ENCODE peak calls at places on chromosomes 1 and 21, in eight cellular contexts. U, K, W, S, X, B, E and Y are unnamed samples. For H3K36me3, the result is how much of the 10 kb centered on the place peaks cover.

GRCh38 chr1:219837274-219837993 is 90.9 kb downstream of the SLC30A10 start:
- DNase-seq in U (no peak), K (no peak), W (no peak), S (peak), X (peak), B (peak), E (no peak), Y (peak)

GRCh38 chr1:72997041-72997440 is 714.7 kb upstream of the NEGR1 start:
- DNase-seq in U (no peak), K (no peak), W (no peak), S (no peak), X (no peak), B (no peak), E (no peak), Y (no peak)

GRCh38 chr1:184843732-184844495 is 89.3 kb upstream of the EDEM3 start:
- DNase-seq in U (peak), K (no peak), W (peak), S (no peak), X (no peak), B (no peak), E (no peak), Y (no peak)

GRCh38 chr21:31235671-31236450 is 108.2 kb downstream of the TIAM1 start:
- DNase-seq in U (no peak), K (no peak), W (no peak), S (no peak), X (no peak), B (no peak), E (no peak), Y (no peak)

GRCh38 chr1:155168456-155169210 is 4.5 kb downstream of the KRTCAP2 start:
- DNase-seq in U (no peak), K (no peak), W (no peak), S (no peak), X (no peak), B (no peak), E (peak), Y (no peak)

GRCh38 chr1:240925273-240925672 is 313.3 kb upstream of the GREM2 start:
- DNase-seq in U (no peak), K (no peak), W (no peak), S (no peak), X (no peak), B (no peak), E (no peak), Y (no peak)

GRCh38 chr1:165239873-165240272 is 116.6 kb downstream of the LMX1A start:
- DNase-seq in U (no peak), K (no peak), W (no peak), S (no peak), X (no peak), B (no peak), E (no peak), Y (no peak)

GRCh38 chr1:32125313-32125712 is 17.5 kb downstream of the KPNA6 start:
- DNase-seq in U (no peak), K (no peak), W (no peak), S (no peak), X (no peak), B (no peak), E (no peak), Y (no peak)

GRCh38 chr1:205985330-205986005 is 17.7 kb downstream of the RAB7B start:
- DNase-seq in U (no peak), K (no peak), W (no peak), S (no peak), X (no peak), B (no peak), E (no peak), Y (no peak)

GRCh38 chr1:196611873-196612272 is 3.6 kb upstream of the KCNT2 start:
- DNase-seq in U (no peak), K (no peak), W (no peak), S (no peak), X (no peak), B (no peak), E (no peak), Y (no peak)

GRCh38 chr1:173161510-173162221 is 45.5 kb downstream of the TNFSF4 start:
- DNase-seq in U (no peak), K (no peak), W (no peak), S (peak), X (peak), B (no peak), E (no peak), Y (no peak)

GRCh38 chr1:84998642-84999280 is 1.8 kb upstream of the MCOLN2 start:
- DNase-seq in U (peak), K (no peak), W (peak), S (peak), X (peak), B (peak), E (no peak), Y (no peak)

GRCh38 chr1:12056331-12056841 is 6.7 kb upstream of the TNFRSF8 start:
- DNase-seq in U (no peak), K (no peak), W (no peak), S (no peak), X (peak), B (no peak), E (no peak), Y (no peak)

GRCh38 chr1:53090227-53091147 is 28.5 kb downstream of the PODN start:
- DNase-seq in U (no peak), K (peak), W (no peak), S (no peak), X (peak), B (no peak), E (no peak), Y (no peak)

GRCh38 chr1:173886746-173887611 is 18.8 kb downstream of the ZBTB37 start:
- DNase-seq in U (no peak), K (no peak), W (no peak), S (no peak), X (no peak), B (no peak), E (no peak), Y (no peak)

GRCh38 chr21:43818685-43819084 is 29.3 kb downstream of the RRP1 start:
- DNase-seq in U (no peak), K (no peak), W (no peak), S (no peak), X (peak), B (no peak), E (no peak), Y (no peak)

GRCh38 chr1:27572679-27573426 is 31.1 kb downstream of the AHDC1 start:
- DNase-seq in U (no peak), K (peak), W (no peak), S (no peak), X (peak), B (peak), E (peak), Y (no peak)

GRCh38 chr1:221101792-221102191 is 222.5 kb downstream of the HLX start:
- DNase-seq in U (no peak), K (no peak), W (no peak), S (peak), X (peak), B (no peak), E (no peak), Y (no peak)

GRCh38 chr1:71365451-71365850 is 284.6 kb upstream of the ZRANB2 start:
- DNase-seq in U (no peak), K (no peak), W (no peak), S (peak), X (no peak), B (no peak), E (no peak), Y (no peak)
- H3K4me3 ChIP-seq in U (no peak), K (peak), W (no peak), S (peak), X (peak), B (no peak), E (no peak), Y (no peak)

DNA sequence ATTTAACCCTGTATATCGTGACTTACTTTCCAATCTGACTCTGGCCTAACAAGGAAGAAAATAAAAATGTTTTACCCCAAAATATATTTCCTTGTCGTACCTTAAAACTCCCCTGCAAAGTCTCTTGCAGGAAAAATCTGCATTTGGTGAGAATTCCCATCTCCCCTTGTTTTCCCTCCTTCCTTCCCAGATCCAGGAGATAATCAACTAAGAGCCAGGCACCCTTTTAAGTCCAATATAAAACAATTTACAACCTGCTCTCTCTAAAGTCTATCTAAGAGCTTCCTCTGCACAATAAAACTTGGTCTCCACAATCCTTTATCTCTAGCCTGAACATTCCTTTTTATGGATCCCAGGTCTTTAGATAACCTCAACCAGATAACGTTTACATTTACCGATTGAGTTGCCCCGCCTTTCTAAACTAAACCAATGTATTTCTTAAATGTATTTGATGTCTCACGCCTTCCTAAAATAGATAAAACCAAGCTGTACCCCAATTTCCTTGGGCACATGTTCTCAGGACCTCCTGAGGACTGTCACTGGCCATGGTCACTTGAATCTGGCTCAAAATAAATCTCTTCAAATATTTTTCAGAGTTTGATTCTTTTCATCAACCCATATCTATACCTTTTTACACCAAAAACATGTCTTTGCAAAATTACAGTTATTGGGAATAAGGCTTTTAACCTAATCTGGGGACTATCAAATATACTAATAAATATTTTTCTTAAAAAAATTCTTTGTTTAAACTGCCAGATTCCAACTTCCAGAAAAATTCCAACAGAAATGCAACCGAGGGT is 993 bp downstream of the DDX59 start:
- DNase-seq in U (no peak), K (no peak), W (peak), S (no peak), X (no peak), B (no peak), E (no peak), Y (no peak)
- H3K27ac ChIP-seq in U (peak), K (peak), W (peak), S (peak), X (peak), B (peak), E (peak), Y (peak)

DNA sequence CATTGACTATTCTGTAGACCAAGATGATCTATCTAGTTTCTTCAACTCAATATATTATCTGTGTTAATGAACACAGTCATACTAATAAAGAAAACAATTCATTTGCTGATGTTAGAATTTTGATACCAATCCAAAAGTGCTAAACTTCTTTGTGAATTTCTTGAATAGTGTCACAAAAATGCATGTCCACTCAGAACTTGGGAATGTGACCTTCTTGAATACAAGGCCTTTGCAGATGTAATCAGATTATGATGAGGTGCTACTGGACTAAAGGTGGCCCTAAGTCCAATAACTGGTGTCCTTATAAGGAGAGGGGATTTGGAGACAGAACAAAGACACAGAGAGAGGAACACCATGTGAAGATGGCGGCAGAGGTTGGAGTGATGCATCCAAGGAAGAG is 305.8 kb upstream of the ZP4 start:
- DNase-seq in U (no peak), K (no peak), W (no peak), S (no peak), X (no peak), B (no peak), E (no peak), Y (no peak)
- H3K36me3 ChIP-seq in U (under half), K (under half), W (under half), S (under half), X (under half), B (under half), E (under half), Y (under half)

GRCh38 chr1:167432780-167433179 is 85.5 kb downstream of the CD247 start:
- DNase-seq in U (no peak), K (no peak), W (no peak), S (no peak), X (peak), B (no peak), E (no peak), Y (no peak)
- H3K4me3 ChIP-seq in U (no peak), K (no peak), W (no peak), S (no peak), X (no peak), B (no peak), E (no peak), Y (no peak)

GRCh38 chr21:42277593-42277992 is 37.6 kb downstream of the TFF3 start:
- DNase-seq in U (no peak), K (no peak), W (no peak), S (no peak), X (peak), B (no peak), E (no peak), Y (no peak)
- H3K27ac ChIP-seq in U (no peak), K (no peak), W (no peak), S (no peak), X (no peak), B (no peak), E (no peak), Y (no peak)